ENCODE peak calls at places on chromosomes 3 and 15, in six cellular contexts. One of them, this sample, is unnamed.

GRCh38 chr15:70538278-70538677 is 225.1 kb downstream of the UACA start:
- DNase-seq in AG10803: no peak
- DNase-seq in brain microvascular endothelial cell: no peak
- DNase-seq in bronchial epithelial cell: no peak
- DNase-seq in psoas muscle: no peak
- DNase-seq in Panc1: no peak
- DNase-seq in this sample: no peak

GRCh38 chr3:36393563-36393962 is 13.3 kb downstream of the STAC start:
- DNase-seq in Panc1: no peak
- DNase-seq in psoas muscle: no peak
- DNase-seq in bronchial epithelial cell: no peak
- DNase-seq in AG10803: peak
- DNase-seq in brain microvascular endothelial cell: no peak
- DNase-seq in this sample: no peak

GRCh38 chr15:89823836-89824606 is 9.4 kb upstream of the ANPEP start:
- DNase-seq in AG10803: no peak
- DNase-seq in brain microvascular endothelial cell: no peak
- DNase-seq in psoas muscle: no peak
- DNase-seq in bronchial epithelial cell: no peak
- DNase-seq in Panc1: no peak
- DNase-seq in this sample: no peak

GRCh38 chr3:50372349-50372748 is 13.0 kb upstream of the TMEM115 start:
- DNase-seq in brain microvascular endothelial cell: no peak
- DNase-seq in Panc1: no peak
- DNase-seq in bronchial epithelial cell: no peak
- DNase-seq in AG10803: no peak
- DNase-seq in psoas muscle: no peak
- DNase-seq in this sample: no peak

GRCh38 chr15:68385671-68386586 is 46.0 kb downstream of the ITGA11 start:
- DNase-seq in psoas muscle: no peak
- DNase-seq in bronchial epithelial cell: no peak
- DNase-seq in Panc1: no peak
- DNase-seq in AG10803: no peak
- DNase-seq in brain microvascular endothelial cell: no peak
- DNase-seq in this sample: no peak

GRCh38 chr3:98027084-98027445 is 8.1 kb downstream of the GABRR3 start:
- DNase-seq in AG10803: no peak
- DNase-seq in brain microvascular endothelial cell: no peak
- DNase-seq in psoas muscle: no peak
- DNase-seq in bronchial epithelial cell: peak
- DNase-seq in Panc1: no peak
- DNase-seq in this sample: no peak

GRCh38 chr15:73002509-73002908 is 49.8 kb upstream of the NEO1 start:
- DNase-seq in brain microvascular endothelial cell: peak
- DNase-seq in bronchial epithelial cell: no peak
- DNase-seq in psoas muscle: no peak
- DNase-seq in AG10803: peak
- DNase-seq in Panc1: no peak
- DNase-seq in this sample: peak

GRCh38 chr3:111801697-111802655 is 57.1 kb upstream of the PHLDB2 start:
- DNase-seq in bronchial epithelial cell: peak
- DNase-seq in brain microvascular endothelial cell: peak
- DNase-seq in psoas muscle: no peak
- DNase-seq in Panc1: no peak
- DNase-seq in AG10803: peak
- DNase-seq in this sample: peak

GRCh38 chr15:73631915-73632669 is 1.1 kb downstream of the NPTN start:
- DNase-seq in brain microvascular endothelial cell: no peak
- DNase-seq in psoas muscle: no peak
- DNase-seq in bronchial epithelial cell: peak
- DNase-seq in AG10803: peak
- DNase-seq in Panc1: no peak
- DNase-seq in this sample: peak

GRCh38 chr15:100054539-100054938 is 287.2 kb downstream of the ADAMTS17 start:
- DNase-seq in psoas muscle: no peak
- DNase-seq in AG10803: no peak
- DNase-seq in bronchial epithelial cell: no peak
- DNase-seq in brain microvascular endothelial cell: no peak
- DNase-seq in Panc1: no peak
- DNase-seq in this sample: no peak

GRCh38 chr15:63551400-63551799 is 45.8 kb upstream of the FBXL22 start:
- DNase-seq in brain microvascular endothelial cell: peak
- DNase-seq in AG10803: peak
- DNase-seq in bronchial epithelial cell: peak
- DNase-seq in psoas muscle: no peak
- DNase-seq in Panc1: no peak
- DNase-seq in this sample: peak

GRCh38 chr3:70805044-70805732 is 492.8 kb upstream of the MDFIC2 start:
- DNase-seq in bronchial epithelial cell: peak
- DNase-seq in AG10803: peak
- DNase-seq in brain microvascular endothelial cell: no peak
- DNase-seq in psoas muscle: no peak
- DNase-seq in Panc1: no peak
- DNase-seq in this sample: peak
- TF ChIP-seq CTCF in bronchial epithelial cell: no peak
- TF ChIP-seq CTCF in AG10803: peak
- TF ChIP-seq CTCF in brain microvascular endothelial cell: no peak
- TF ChIP-seq CTCF in psoas muscle: no peak
- TF ChIP-seq CTCF in Panc1: no peak
- TF ChIP-seq CTCF in this sample: no peak

GRCh38 chr3:21446937-21447336 is 304.1 kb downstream of the ZNF385D start:
- DNase-seq in Panc1: no peak
- DNase-seq in brain microvascular endothelial cell: no peak
- DNase-seq in AG10803: no peak
- DNase-seq in bronchial epithelial cell: no peak
- DNase-seq in psoas muscle: no peak
- DNase-seq in this sample: no peak

GRCh38 chr3:21446027-21446426 is 305.0 kb downstream of the ZNF385D start:
- DNase-seq in psoas muscle: no peak
- DNase-seq in Panc1: no peak
- DNase-seq in AG10803: no peak
- DNase-seq in bronchial epithelial cell: no peak
- DNase-seq in brain microvascular endothelial cell: no peak
- DNase-seq in this sample: no peak

GRCh38 chr3:21449738-21450137 is 301.3 kb downstream of the ZNF385D start:
- DNase-seq in bronchial epithelial cell: no peak
- DNase-seq in Panc1: no peak
- DNase-seq in psoas muscle: no peak
- DNase-seq in AG10803: no peak
- DNase-seq in brain microvascular endothelial cell: no peak
- DNase-seq in this sample: no peak

DNA sequence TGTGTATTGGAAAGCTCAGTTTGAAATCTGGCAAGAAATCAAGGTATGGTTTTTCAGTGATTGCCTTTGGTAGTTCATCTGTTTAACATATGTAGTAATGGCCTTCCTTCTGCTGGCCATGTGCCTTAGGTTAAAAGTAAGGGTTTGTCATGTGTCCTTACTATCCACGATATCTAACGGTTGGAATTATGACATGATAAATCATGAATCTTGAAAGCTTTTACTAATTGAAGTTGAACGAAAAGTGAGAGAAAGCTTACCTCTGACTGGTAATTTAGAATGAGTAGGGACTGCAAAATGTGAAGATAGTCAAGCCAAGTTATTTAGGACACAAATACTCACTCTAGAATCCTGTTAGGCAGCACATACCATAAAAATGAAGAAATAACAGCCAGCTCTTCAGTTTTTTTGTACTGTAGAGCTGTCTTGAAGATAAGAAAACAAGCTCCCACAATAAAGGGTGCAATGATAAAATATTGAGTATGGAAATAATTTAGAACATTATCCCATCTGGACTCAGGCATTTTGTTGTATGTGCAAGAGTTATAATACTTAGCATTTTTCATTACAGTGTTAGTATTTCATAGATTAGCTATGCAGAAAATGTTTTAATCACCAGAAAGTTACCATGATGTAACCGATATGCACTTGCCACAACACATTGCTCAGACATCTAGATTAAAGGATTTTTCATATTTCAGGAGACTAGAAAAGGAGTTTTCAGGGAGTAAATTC is 303.4 kb downstream of the ZNF385D start:
- DNase-seq in brain microvascular endothelial cell: no peak
- DNase-seq in psoas muscle: no peak
- DNase-seq in bronchial epithelial cell: peak
- DNase-seq in Panc1: no peak
- DNase-seq in AG10803: peak
- DNase-seq in this sample: peak
- H3K4me3 ChIP-seq in brain microvascular endothelial cell: no peak
- H3K4me3 ChIP-seq in psoas muscle: no peak
- H3K4me3 ChIP-seq in bronchial epithelial cell: no peak
- H3K4me3 ChIP-seq in Panc1: no peak
- H3K4me3 ChIP-seq in AG10803: peak
- H3K4me3 ChIP-seq in this sample: no peak

DNA sequence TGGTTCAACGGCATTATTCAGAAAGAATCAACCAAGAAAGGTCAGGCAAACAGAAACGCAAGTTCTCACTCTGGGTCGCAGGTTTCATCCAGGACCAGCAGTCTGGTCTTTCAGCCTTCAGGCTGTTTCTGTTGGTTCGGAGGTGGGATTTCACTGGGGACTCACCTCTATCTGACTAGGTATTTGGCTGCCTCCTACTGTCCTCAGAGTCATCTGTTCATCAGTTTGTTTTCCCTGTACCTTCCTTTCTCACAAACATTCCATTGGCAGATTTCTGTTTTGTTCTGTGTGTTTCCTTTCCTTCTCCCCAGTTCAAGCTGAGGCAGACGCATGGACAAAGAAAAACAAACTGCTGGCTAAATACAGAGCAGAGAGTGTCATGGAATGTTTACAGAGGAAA is 1046.6 kb upstream of the CFAP20DC start:
- DNase-seq in bronchial epithelial cell: no peak
- DNase-seq in brain microvascular endothelial cell: peak
- DNase-seq in AG10803: no peak
- DNase-seq in psoas muscle: no peak
- DNase-seq in Panc1: no peak
- DNase-seq in this sample: no peak
- TF ChIP-seq CTCF in bronchial epithelial cell: no peak
- TF ChIP-seq CTCF in brain microvascular endothelial cell: no peak
- TF ChIP-seq CTCF in AG10803: no peak
- TF ChIP-seq CTCF in psoas muscle: no peak
- TF ChIP-seq CTCF in Panc1: no peak
- TF ChIP-seq CTCF in this sample: no peak

DNA sequence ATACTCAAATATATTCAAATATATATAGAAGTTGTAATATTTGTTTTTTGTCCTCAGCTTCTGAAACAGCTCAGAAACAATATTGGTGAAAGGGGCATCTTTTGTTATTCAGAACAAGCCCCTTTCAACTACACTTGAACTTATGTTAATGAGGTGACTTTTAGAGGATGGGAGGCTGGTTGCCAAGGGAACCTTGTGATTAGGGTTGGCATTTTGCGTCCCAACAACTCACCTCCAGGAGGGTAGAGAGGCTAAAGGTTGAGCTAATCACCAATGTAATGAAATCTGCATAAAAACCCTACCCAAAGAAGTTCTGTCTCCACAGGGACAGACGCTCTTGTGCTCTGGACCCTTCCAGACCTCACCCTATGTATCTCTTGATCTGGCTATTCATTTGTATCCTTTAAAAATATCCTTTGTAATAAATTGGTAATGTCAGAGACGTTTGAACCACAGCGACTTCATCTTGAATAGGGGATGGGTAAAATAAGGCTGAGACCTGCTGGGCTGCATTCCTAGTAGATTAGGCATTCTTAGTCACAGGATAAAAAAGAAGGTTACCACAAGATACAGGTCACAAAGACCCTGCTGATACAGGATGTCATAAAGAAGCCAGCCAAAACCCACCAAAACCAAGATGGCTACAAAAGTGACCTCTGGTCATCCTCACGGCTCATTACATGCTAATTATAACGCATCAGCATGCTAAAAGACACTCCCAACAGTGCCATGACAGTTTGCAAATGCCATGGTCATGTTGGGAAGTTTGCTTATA is 111.1 kb downstream of the FMN1 start:
- DNase-seq in bronchial epithelial cell: peak
- DNase-seq in Panc1: no peak
- DNase-seq in brain microvascular endothelial cell: no peak
- DNase-seq in psoas muscle: no peak
- DNase-seq in AG10803: no peak
- DNase-seq in this sample: peak
- H3K4me3 ChIP-seq in bronchial epithelial cell: no peak
- H3K4me3 ChIP-seq in Panc1: no peak
- H3K4me3 ChIP-seq in brain microvascular endothelial cell: no peak
- H3K4me3 ChIP-seq in psoas muscle: no peak
- H3K4me3 ChIP-seq in AG10803: no peak
- H3K4me3 ChIP-seq in this sample: no peak

This sample was measured in astrocyte of the spinal cord.